ENCODE peak calls at places on chromosomes 4 and X, in nine cellular contexts. V is HFF-Myc, Q is cardiac fibroblast, H is right lobe of liver, T is IMR-90, B is heart right ventricle, Y is fibroblast of pulmonary artery, R is heart left ventricle, C is lung. O is an unnamed sample.
A peak's percentile ranks its signal among the peaks of the same experiment; 100 is the strongest.

GRCh38 chr4:127203561-127204260 is 429.0 kb upstream of the INTU start:
- DNase-seq in T (peak; percentile 86), R (no peak), H (no peak), B (no peak), V (no peak), Q (peak; percentile 39), Y (peak; percentile 16), C (no peak), O (no peak)

GRCh38 chr4:2545321-2546013 is 9.0 kb downstream of the FAM193A start:
- DNase-seq in B (no peak), Y (no peak), C (no peak), Q (peak; percentile 13), H (no peak), V (no peak), T (peak; percentile 13), R (no peak), O (no peak)

GRCh38 chrX:12360389-12360788 is 222.1 kb downstream of the FRMPD4 start:
- DNase-seq in T (peak; percentile 86), H (no peak), C (no peak), B (no peak), Q (peak; percentile 82), R (no peak), Y (peak; percentile 70), V (no peak), O (no peak)

GRCh38 chr4:123616970-123617392 is 220.4 kb downstream of the SPRY1 start:
- DNase-seq in Q (peak; percentile 90), V (no peak), C (peak; percentile 43), T (no peak), H (peak; percentile 61), B (peak; percentile 31), R (peak; percentile 83), Y (peak; percentile 95), O (peak; percentile 20)

GRCh38 chr4:21882050-21882839 is 66.3 kb downstream of the KCNIP4 start:
- DNase-seq in Y (no peak), R (no peak), C (no peak), H (no peak), V (no peak), T (peak; percentile 48), B (no peak), Q (peak; percentile 50), O (no peak)

GRCh38 chr4:54098375-54098774 is 1.6 kb upstream of the GSX2 start:
- DNase-seq in Y (no peak), H (no peak), R (no peak), T (no peak), B (no peak), V (no peak), Q (no peak), C (no peak), O (no peak)

GRCh38 chr4:66294626-66295025 is 624.3 kb upstream of the EPHA5 start:
- DNase-seq in Y (peak; percentile 7), B (no peak), Q (peak; percentile 61), C (no peak), T (no peak), H (no peak), V (no peak), R (no peak), O (no peak)

GRCh38 chrX:41108684-41109205 is 23.5 kb downstream of the USP9X start:
- DNase-seq in R (no peak), C (no peak), T (no peak), Y (no peak), V (no peak), H (no peak), B (no peak), Q (no peak), O (no peak)

GRCh38 chr4:786861-787300 is 39.0 kb downstream of the CPLX1 start:
- DNase-seq in C (no peak), Y (no peak), T (no peak), Q (no peak), R (peak; percentile 63), B (peak; percentile 63), V (no peak), H (peak; percentile 47), O (no peak)

GRCh38 chr4:114597410-114598115 is 1.0 kb upstream of the UGT8 start:
- DNase-seq in C (no peak), H (no peak), T (no peak), V (no peak), Q (no peak), B (no peak), R (no peak), Y (no peak), O (no peak)

GRCh38 chr4:21710212-21710843 is 238.2 kb downstream of the KCNIP4 start:
- DNase-seq in T (no peak), C (no peak), Y (no peak), V (no peak), B (no peak), H (no peak), Q (no peak), R (no peak), O (no peak)

GRCh38 chr4:163865010-163865409 is 370.5 kb downstream of the TMA16 start:
- DNase-seq in T (no peak), C (no peak), Q (no peak), V (no peak), B (no peak), H (no peak), Y (no peak), R (no peak), O (no peak)

GRCh38 chrX:40149286-40150175 is 51.8 kb upstream of the BCOR start:
- DNase-seq in Q (no peak), H (no peak), V (no peak), R (no peak), B (no peak), T (no peak), C (no peak), Y (no peak), O (no peak)

GRCh38 chrX:51893931-51894696 is 691 bp downstream of the MAGED1 start:
- DNase-seq in C (no peak), B (no peak), H (peak; percentile 48), R (no peak), Q (peak; percentile 22), V (no peak), Y (peak; percentile 41), T (peak; percentile 11), O (peak; percentile 42)

GRCh38 chrX:53440631-53441517 is 6.7 kb upstream of the HSD17B10 start:
- DNase-seq in V (no peak), Y (peak; percentile 68), H (peak; percentile 70), Q (peak; percentile 66), R (peak; percentile 26), B (peak; percentile 56), C (peak; percentile 70), T (peak; percentile 34), O (peak; percentile 3)

GRCh38 chr4:38673109-38673978 is 9.3 kb downstream of the KLF3 start:
- DNase-seq in R (peak; percentile 64), B (peak; percentile 72), T (no peak), H (peak; percentile 89), V (peak; percentile 74), Y (peak; percentile 42), C (peak; percentile 62), Q (peak; percentile 35), O (no peak)

GRCh38 chr4:88675543-88675942 is 22.1 kb downstream of the NAP1L5 start:
- DNase-seq in Y (no peak), R (no peak), B (no peak), H (no peak), V (no peak), T (peak; percentile 30), C (no peak), Q (no peak), O (no peak)
- TF ChIP-seq CTCF in Y (no peak), R (no peak), B (no peak), H (no peak), V (no peak), T (no peak), C (no peak), Q (no peak), O (no peak)

DNA sequence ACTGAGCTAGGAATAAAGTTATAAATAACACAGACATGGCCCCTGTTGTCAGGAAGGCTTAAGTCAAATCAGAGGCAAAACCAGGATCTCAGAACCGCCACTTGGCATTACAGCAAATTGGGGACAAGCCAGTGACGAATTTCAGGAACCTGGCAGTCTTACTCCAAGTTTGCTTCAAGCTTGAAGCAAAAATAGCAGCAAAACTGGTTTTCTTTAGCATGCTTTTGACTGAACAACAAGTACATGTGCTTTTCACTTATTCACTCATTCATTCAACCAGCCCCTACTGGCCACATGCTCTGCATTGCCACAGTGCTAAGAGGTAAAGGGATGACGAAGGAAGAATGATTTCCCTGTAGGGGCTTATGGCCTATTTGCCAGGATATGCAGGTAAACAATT is 253.9 kb upstream of the PPARGC1A start:
- DNase-seq in V (no peak), H (no peak), C (no peak), B (no peak), R (no peak), Q (no peak), Y (no peak), T (no peak), O (no peak)
- TF ChIP-seq CTCF in V (no peak), H (no peak), C (no peak), B (no peak), R (no peak), Q (no peak), Y (no peak), T (no peak), O (no peak)

GRCh38 chrX:9746148-9746880 is 19.3 kb downstream of the GPR143 start:
- DNase-seq in H (no peak), Y (peak; percentile 88), Q (peak; percentile 68), T (peak; percentile 43), B (no peak), R (no peak), V (no peak), C (no peak), O (no peak)
- TF ChIP-seq CTCF in H (no peak), Y (no peak), Q (no peak), T (no peak), B (no peak), R (no peak), V (no peak), C (no peak), O (no peak)

GRCh38 chr4:40833212-40833611 is 83.5 kb downstream of the NSUN7 start:
- DNase-seq in R (no peak), Q (no peak), B (no peak), H (no peak), Y (no peak), T (no peak), C (no peak), V (no peak), O (no peak)

GRCh38 chr4:40840985-40841571 is 91.3 kb downstream of the NSUN7 start:
- DNase-seq in C (peak; percentile 73), H (peak; percentile 72), Y (peak; percentile 86), B (peak; percentile 65), T (peak; percentile 90), V (peak; percentile 83), Q (peak; percentile 93), R (peak; percentile 63), O (peak; percentile 90)

GRCh38 chr4:40840255-40840984 is 90.7 kb downstream of the NSUN7 start:
- DNase-seq in Q (no peak), Y (no peak), V (no peak), C (no peak), B (no peak), H (no peak), T (no peak), R (no peak), O (no peak)

GRCh38 chr4:40838742-40839141 is 89.0 kb downstream of the NSUN7 start:
- DNase-seq in Q (peak; percentile 23), C (no peak), B (no peak), Y (no peak), R (no peak), V (no peak), T (peak; percentile 6), H (no peak), O (no peak)

GRCh38 chr4:40837094-40837870 is 87.5 kb downstream of the NSUN7 start:
- DNase-seq in V (no peak), T (no peak), Y (no peak), B (peak; percentile 25), R (peak; percentile 31), H (no peak), Q (no peak), C (no peak), O (no peak)
- TF ChIP-seq CTCF in V (no peak), T (no peak), Y (no peak), B (no peak), R (no peak), H (no peak), Q (no peak), C (no peak), O (no peak)